ENCODE peak calls at places on chromosomes 5 and 9, in five cellular contexts. Y is fibroblast of pulmonary artery; P is Peyer's patch; V is CD4-positive, alpha-beta T cell; L is endothelial cell. B is an unnamed sample.

GRCh38 chr9:95268681-95269080 is 48.8 kb downstream of the FANCC start:
- DNase-seq in P (no peak), V (no peak), Y (peak), L (no peak), B (no peak)

GRCh38 chr5:56328753-56329560 is 95.8 kb upstream of the ANKRD55 start:
- DNase-seq in P (no peak), L (no peak), V (no peak), Y (peak), B (no peak)

GRCh38 chr5:54251981-54252380 is 58.4 kb downstream of the ARL15 start:
- DNase-seq in P (no peak), V (no peak), L (no peak), Y (no peak), B (no peak)

GRCh38 chr9:108296056-108296455 is 559.7 kb downstream of the ACTL7B start:
- DNase-seq in L (no peak), V (no peak), P (no peak), Y (peak), B (no peak)

GRCh38 chr9:93636172-93636661 is 59.8 kb downstream of the PHF2 start:
- DNase-seq in V (no peak), Y (no peak), L (no peak), P (no peak), B (no peak)

GRCh38 chr5:38450627-38451371 is 105.6 kb downstream of the LIFR start:
- DNase-seq in Y (no peak), P (no peak), L (no peak), V (no peak), B (no peak)

GRCh38 chr5:4541334-4541733 is 598.8 kb upstream of the ADAMTS16 start:
- DNase-seq in L (no peak), V (no peak), Y (no peak), P (no peak), B (no peak)

GRCh38 chr5:180135967-180136641 is 64.5 kb upstream of the RNF130 start:
- DNase-seq in V (no peak), P (no peak), Y (no peak), L (no peak), B (no peak)

GRCh38 chr5:132477784-132478497 is 12.6 kb downstream of the IRF1 start:
- DNase-seq in L (no peak), P (peak), V (no peak), Y (no peak), B (no peak)

GRCh38 chr9:92094655-92095054 is 20.6 kb downstream of the SPTLC1 start:
- DNase-seq in P (no peak), V (no peak), Y (no peak), L (no peak), B (no peak)

GRCh38 chr9:109238125-109238524 is 71.1 kb upstream of the FRRS1L start:
- DNase-seq in L (no peak), V (no peak), P (no peak), Y (no peak), B (no peak)

DNA sequence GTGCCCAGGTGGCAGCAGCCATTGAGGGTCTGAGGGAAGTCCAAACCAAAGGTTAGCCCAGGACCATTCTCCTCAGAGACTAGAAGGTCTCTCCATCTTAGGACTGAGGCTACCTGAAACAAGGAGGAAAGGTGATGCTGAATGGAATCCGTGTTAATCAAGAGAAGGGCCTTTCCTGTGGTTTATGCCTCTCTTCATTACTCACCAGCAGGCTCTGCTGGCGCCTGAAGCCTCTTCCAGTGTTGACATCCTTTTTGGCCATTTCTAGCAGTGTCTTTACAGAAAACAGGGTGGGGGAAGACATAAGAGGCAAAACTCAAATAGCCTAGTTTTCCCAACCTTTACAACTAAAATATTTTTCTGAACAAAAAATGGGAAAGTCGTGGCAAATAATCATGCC is 98.1 kb downstream of the ENC1 start:
- DNase-seq in P (no peak), V (no peak), Y (peak), L (no peak), B (no peak)
- TF ChIP-seq CTCF in P (no peak), V (no peak), Y (no peak), L (no peak), B (no peak)

DNA sequence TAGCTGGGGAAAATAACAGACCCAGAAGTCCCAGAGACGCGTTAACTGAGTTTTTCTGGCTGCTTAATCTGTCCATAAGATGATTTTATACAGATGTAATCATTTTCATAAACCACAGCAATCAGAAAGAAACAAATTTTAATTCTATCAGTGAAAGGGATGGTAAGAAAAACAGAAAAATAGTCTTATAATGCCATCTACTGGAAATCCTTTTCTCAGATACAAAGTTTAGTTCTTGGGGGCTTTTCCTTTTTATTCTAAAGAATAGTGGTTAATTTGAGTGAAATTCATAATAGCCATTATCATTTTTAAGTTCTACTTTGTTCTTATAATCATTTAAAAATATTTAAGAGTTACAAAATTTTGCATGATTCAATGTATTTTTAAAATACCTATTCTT is 44.4 kb downstream of the DROSHA start:
- DNase-seq in Y (no peak), L (no peak), P (no peak), V (no peak), B (no peak)
- TF ChIP-seq CTCF in Y (no peak), L (no peak), P (no peak), V (no peak), B (no peak)

GRCh38 chr9:124359426-124359825 is 55.8 kb downstream of the PSMB7 start:
- DNase-seq in Y (no peak), P (no peak), V (no peak), L (no peak), B (no peak)

GRCh38 chr9:124358617-124359016 is 56.6 kb downstream of the PSMB7 start:
- DNase-seq in L (no peak), P (no peak), Y (no peak), V (no peak), B (no peak)

GRCh38 chr9:124356745-124357390 is 58.4 kb downstream of the PSMB7 start:
- DNase-seq in V (no peak), L (no peak), P (no peak), Y (no peak), B (no peak)

GRCh38 chr9:124355941-124356744 is 59.1 kb downstream of the PSMB7 start:
- DNase-seq in L (no peak), P (no peak), Y (no peak), V (no peak), B (no peak)

DNA sequence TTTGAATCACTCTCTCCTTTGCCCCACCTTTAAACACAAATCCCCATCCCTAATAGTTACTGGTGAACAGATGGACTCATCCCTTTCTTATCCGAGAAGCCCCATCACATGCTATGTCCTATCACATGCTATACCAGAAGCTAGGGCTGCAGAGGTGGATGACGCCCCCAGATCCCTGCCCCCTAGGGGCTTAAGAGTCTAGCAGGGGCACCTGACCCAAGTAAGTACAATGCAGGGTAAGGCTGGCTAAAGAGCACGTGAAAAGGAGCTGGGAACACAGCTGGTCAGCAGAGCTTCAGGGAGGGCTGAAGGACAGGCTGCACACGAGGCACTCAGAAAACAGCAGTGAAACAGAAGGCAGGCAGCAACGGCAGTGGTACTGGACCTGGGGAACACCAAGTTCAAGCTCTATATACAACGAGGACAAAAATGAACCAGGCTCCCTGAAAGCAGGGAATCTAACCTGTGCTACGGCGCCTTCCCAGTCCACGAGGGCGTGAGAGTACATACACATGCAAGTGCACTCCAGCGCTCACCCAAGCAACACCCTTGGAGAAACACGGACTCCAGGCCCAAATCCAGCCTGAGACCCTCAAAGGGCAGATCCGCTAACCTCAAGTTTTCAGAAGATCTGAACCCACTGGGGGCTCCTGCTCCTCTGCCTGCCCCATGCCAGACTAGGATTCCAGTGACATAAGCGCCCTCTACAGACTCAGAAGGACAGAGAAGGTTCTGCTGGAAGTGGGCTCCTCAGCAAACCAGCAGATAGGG is 57.5 kb downstream of the PSMB7 start:
- DNase-seq in L (no peak), Y (no peak), P (no peak), V (no peak), B (no peak)
- TF ChIP-seq CTCF in L (no peak), Y (peak), P (no peak), V (no peak), B (no peak)

GRCh38 chr5:140690941-140691924 is at the start of the genes HARS1 and HARS2:
- DNase-seq in V (peak), L (peak), P (peak), Y (peak), B (peak)
- TF ChIP-seq CTCF in V (no peak), L (no peak), P (no peak), Y (no peak), B (no peak)

GRCh38 chr5:159913048-159913447 is 3.2 kb upstream of the ADRA1B start:
- DNase-seq in P (no peak), V (no peak), L (no peak), Y (peak), B (no peak)

GRCh38 chr5:159917919-159918487 is 1.7 kb downstream of the ADRA1B start:
- DNase-seq in V (no peak), Y (no peak), L (no peak), P (no peak), B (no peak)

GRCh38 chr5:159913481-159913880 is 2.8 kb upstream of the ADRA1B start:
- DNase-seq in P (no peak), V (no peak), Y (peak), L (no peak), B (no peak)

GRCh38 chr5:159916841-159917761 is 819 bp downstream of the ADRA1B start:
- DNase-seq in V (no peak), P (no peak), Y (no peak), L (no peak), B (no peak)

DNA sequence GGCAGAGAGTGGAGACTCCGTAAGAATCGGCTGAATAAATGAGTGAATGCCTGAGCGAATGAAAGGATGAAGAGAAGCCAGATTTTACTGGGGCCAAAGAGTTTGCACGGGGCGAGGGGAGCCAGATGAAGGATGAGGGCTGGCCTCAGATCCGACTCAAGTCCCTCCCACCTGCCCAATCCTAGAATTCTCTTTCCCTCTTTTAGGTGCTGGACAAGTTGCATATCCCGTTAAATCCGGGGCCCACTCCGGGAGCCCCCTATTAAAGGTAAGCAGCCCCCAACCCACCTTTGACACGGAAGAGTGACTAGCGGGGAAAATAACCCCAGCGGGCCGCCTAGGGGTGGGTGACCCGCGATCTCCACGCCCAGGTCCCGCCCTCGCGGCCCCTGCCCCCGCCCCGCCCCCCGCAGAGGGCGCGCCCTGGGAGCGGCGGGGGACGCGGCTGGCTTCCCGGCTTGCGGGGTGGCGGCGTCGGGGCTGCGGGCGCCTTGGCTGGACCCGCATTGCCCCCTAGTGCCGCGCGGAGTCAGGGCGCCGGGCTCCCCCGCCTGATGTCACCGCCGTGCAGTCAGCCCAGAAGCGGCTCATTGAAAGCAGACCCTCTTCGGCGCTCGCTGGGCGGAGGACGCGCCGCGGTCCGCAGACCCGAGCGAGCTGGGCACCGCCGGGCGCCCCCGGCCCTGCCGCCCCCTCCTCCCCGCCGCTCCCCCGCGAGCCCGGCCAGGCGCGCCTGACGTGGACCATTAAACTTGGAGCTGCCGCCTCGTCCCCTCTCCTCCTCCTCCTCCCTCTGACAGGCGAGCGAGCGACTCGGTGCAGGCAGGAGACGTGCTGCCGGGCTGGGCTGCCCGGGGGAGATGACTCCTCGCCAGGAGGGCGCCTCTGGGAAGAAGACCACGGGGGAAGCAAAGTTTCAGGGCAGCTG is at the start of gene ADRA1B:
- DNase-seq in P (peak), Y (peak), L (peak), V (peak), B (no peak)
- TF ChIP-seq CTCF in P (peak), Y (peak), L (peak), V (no peak), B (no peak)